ENCODE peak calls at places on chromosomes 3 and 15, in six cellular contexts. K is non-pigmented ciliary epithelial cell; I is HCEC 1CT; Y is stimulated activated CD8-positive, alpha-beta memory T cell treated with anti-CD3 and anti-CD28 coated beads, Interleukin-15, amount 100 ng/mL, for 24 hours; R is EL; V is GM03348. N is an unnamed sample.

GRCh38 chr15:91263632-91264477 is 163.8 kb downstream of the SV2B start:
- DNase-seq in Y (no peak), I (no peak), R (peak), K (no peak), V (peak), N (no peak)

GRCh38 chr15:89299896-89300295 is 34.7 kb downstream of the POLG start:
- DNase-seq in K (peak), Y (no peak), R (no peak), I (peak), V (peak), N (no peak)

GRCh38 chr15:28984421-28985375 is 98.9 kb downstream of the APBA2 start:
- DNase-seq in V (no peak), Y (no peak), K (no peak), R (peak), I (peak), N (peak)

GRCh38 chr3:6455031-6455430 is 405.9 kb upstream of the GRM7 start:
- DNase-seq in K (no peak), Y (no peak), I (no peak), R (no peak), V (no peak), N (no peak)

GRCh38 chr3:133113526-133113925 is 75.3 kb downstream of the TMEM108 start:
- DNase-seq in V (no peak), Y (no peak), K (no peak), I (no peak), R (no peak), N (peak)

GRCh38 chr3:95235916-95236315 is 1173.1 kb downstream of the NSUN3 start:
- DNase-seq in V (no peak), K (no peak), R (no peak), I (no peak), Y (no peak), N (no peak)

GRCh38 chr15:47332481-47332880 is 384.8 kb upstream of the SEMA6D start:
- DNase-seq in K (no peak), R (no peak), V (no peak), Y (no peak), I (no peak), N (no peak)

GRCh38 chr3:111285691-111286090 is 214.1 kb downstream of the NECTIN3 start:
- DNase-seq in K (no peak), I (no peak), Y (no peak), R (no peak), V (no peak), N (peak)

GRCh38 chr3:100796556-100796955 is 87.3 kb downstream of the TFG start:
- DNase-seq in Y (no peak), K (no peak), I (peak), V (peak), R (no peak), N (no peak)

GRCh38 chr15:94324117-94324826 is 92.9 kb downstream of the MCTP2 start:
- DNase-seq in I (peak), Y (no peak), K (no peak), R (peak), V (peak), N (peak)

GRCh38 chr3:108951802-108952474 is 1.7 kb downstream of the GUCA1C start:
- DNase-seq in I (no peak), Y (no peak), V (no peak), K (no peak), R (no peak), N (no peak)

GRCh38 chr3:54045416-54045815 is 76.9 kb upstream of the CACNA2D3 start:
- DNase-seq in V (no peak), R (no peak), Y (no peak), K (no peak), I (no peak), N (no peak)

GRCh38 chr3:172257638-172258400 is 190.4 kb downstream of the GHSR start:
- DNase-seq in R (peak), Y (no peak), I (no peak), V (no peak), K (peak), N (no peak)

GRCh38 chr15:52241489-52241888 is 50.3 kb upstream of the GNB5 start:
- DNase-seq in I (no peak), R (no peak), V (no peak), Y (no peak), K (no peak), N (no peak)

GRCh38 chr3:41120461-41120860 is 78.8 kb upstream of the CTNNB1 start:
- DNase-seq in R (no peak), Y (no peak), I (no peak), V (no peak), K (no peak), N (no peak)

GRCh38 chr15:69825941-69826817 is 271.5 kb downstream of the TLE3 start:
- DNase-seq in V (no peak), Y (no peak), K (no peak), R (no peak), I (no peak), N (no peak)

GRCh38 chr15:74695597-74696397 is at the start of gene EDC3:
- DNase-seq in Y (peak), R (peak), V (peak), I (peak), K (peak), N (peak)

GRCh38 chr3:52240059-52240885 is 1.3 kb upstream of the TWF2 start:
- DNase-seq in I (peak), V (peak), R (peak), Y (no peak), K (peak), N (peak)

GRCh38 chr3:7536510-7536909 is 675.6 kb downstream of the GRM7 start:
- DNase-seq in V (no peak), K (no peak), I (no peak), Y (no peak), R (no peak), N (peak)

GRCh38 chr3:183411216-183411922 is 17.1 kb downstream of the MCF2L2 start:
- DNase-seq in R (no peak), I (no peak), V (no peak), Y (no peak), K (no peak), N (no peak)

GRCh38 chr3:190266915-190267290 is 55.3 kb downstream of the CLDN1 start:
- DNase-seq in Y (no peak), R (no peak), V (peak), I (no peak), K (no peak), N (no peak)

GRCh38 chr3:131735121-131735520 is 232.3 kb upstream of the MRPL3 start:
- DNase-seq in Y (no peak), I (peak), R (peak), V (peak), K (peak), N (peak)

GRCh38 chr3:190319660-190320059 is 2.6 kb downstream of the CLDN1 start:
- DNase-seq in V (no peak), K (no peak), I (no peak), Y (no peak), R (peak), N (no peak)

GRCh38 chr3:133948996-133949395 is 53.3 kb upstream of the RAB6B start:
- DNase-seq in K (no peak), Y (no peak), I (no peak), V (no peak), R (no peak), N (no peak)

GRCh38 chr15:33506781-33507180 is 196.0 kb downstream of the RYR3 start:
- DNase-seq in Y (no peak), R (peak), K (no peak), I (no peak), V (peak), N (no peak)

GRCh38 chr15:95559875-95560394 is 770.6 kb upstream of the NR2F2 start:
- DNase-seq in V (peak), Y (no peak), K (peak), I (peak), R (peak), N (peak)

GRCh38 chr3:188807002-188807401 is 364.8 kb upstream of the TPRG1 start:
- DNase-seq in Y (no peak), V (no peak), K (no peak), R (no peak), I (peak), N (no peak)

GRCh38 chr3:24363242-24363641 is 131.4 kb downstream of the THRB start:
- DNase-seq in R (peak), I (no peak), K (no peak), Y (no peak), V (no peak), N (no peak)

GRCh38 chr3:185112186-185112585 is 40.7 kb downstream of the C3orf70 start:
- DNase-seq in K (no peak), Y (no peak), V (no peak), R (no peak), I (no peak), N (no peak)

GRCh38 chr3:156628095-156628690 is 46.2 kb upstream of the TIPARP start:
- DNase-seq in V (peak), R (no peak), Y (no peak), K (no peak), I (no peak), N (no peak)

GRCh38 chr3:89216021-89216739 is 108.8 kb downstream of the EPHA3 start:
- DNase-seq in R (no peak), Y (no peak), I (peak), K (peak), V (no peak), N (no peak)

GRCh38 chr15:78347586-78348543 is 7.7 kb downstream of the CRABP1 start:
- DNase-seq in R (no peak), I (no peak), V (no peak), K (no peak), Y (no peak), N (no peak)

GRCh38 chr3:145427355-145427754 is 733.6 kb downstream of the PLOD2 start:
- DNase-seq in R (no peak), K (no peak), V (no peak), I (no peak), Y (no peak), N (no peak)

GRCh38 chr3:182739619-182740018 is 53.7 kb upstream of the ATP11B start:
- DNase-seq in I (no peak), Y (no peak), R (no peak), K (peak), V (peak), N (no peak)

GRCh38 chr3:127820871-127821853 is 1.2 kb downstream of the MGLL start:
- DNase-seq in K (no peak), I (peak), R (peak), Y (no peak), V (no peak), N (peak)

GRCh38 chr3:100912571-100912970 is 80.7 kb downstream of the ABI3BP start:
- DNase-seq in K (no peak), Y (no peak), V (no peak), R (no peak), I (no peak), N (no peak)

GRCh38 chr3:111758642-111759041 is 100.4 kb upstream of the PHLDB2 start:
- DNase-seq in R (peak), V (no peak), I (peak), K (no peak), Y (no peak), N (peak)

GRCh38 chr3:182690163-182690562 is 103.1 kb upstream of the ATP11B start:
- DNase-seq in K (no peak), V (no peak), I (no peak), R (no peak), Y (no peak), N (no peak)

GRCh38 chr3:107662109-107662477 is 139.3 kb downstream of the BBX start:
- DNase-seq in K (peak), Y (no peak), V (peak), R (peak), I (peak), N (peak)